ENCODE peak calls at places on chromosomes 11 and 22, in six cellular contexts. Z, L, A, Q, G and X are unnamed samples.

GRCh38 chr11:1690167-1691026 is 6.6 kb upstream of the KRTAP5-6 start:
- DNase-seq in Z (no peak), L (no peak), A (no peak), Q (no peak), G (no peak), X (no peak)

GRCh38 chr11:116317212-116317611 is 455.6 kb downstream of the BUD13 start:
- DNase-seq in Z (no peak), L (no peak), A (no peak), Q (no peak), G (no peak), X (no peak)

GRCh38 chr11:134356656-134357544 is 25.1 kb downstream of the GLB1L2 start:
- DNase-seq in Z (no peak), L (no peak), A (no peak), Q (no peak), G (no peak), X (no peak)

GRCh38 chr11:117842131-117842941 is 17.8 kb upstream of the FXYD2 start:
- DNase-seq in Z (peak), L (no peak), A (no peak), Q (no peak), G (no peak), X (no peak)

GRCh38 chr11:134572741-134573675 is 161.0 kb upstream of the B3GAT1 start:
- DNase-seq in Z (no peak), L (no peak), A (no peak), Q (no peak), G (peak), X (no peak)

GRCh38 chr11:92796744-92797143 is 172.7 kb upstream of the MTNR1B start:
- DNase-seq in Z (no peak), L (no peak), A (no peak), Q (no peak), G (no peak), X (no peak)

GRCh38 chr22:28711820-28712777 is 29.5 kb downstream of the CHEK2 start:
- DNase-seq in Z (no peak), L (no peak), A (peak), Q (no peak), G (no peak), X (peak)

GRCh38 chr11:19344661-19345518 is 104.1 kb upstream of the E2F8 start:
- DNase-seq in Z (peak), L (peak), A (no peak), Q (peak), G (peak), X (peak)

GRCh38 chr22:20433686-20434241 is 3.9 kb downstream of the SCARF2 start:
- DNase-seq in Z (no peak), L (no peak), A (no peak), Q (no peak), G (no peak), X (no peak)

GRCh38 chr11:75424396-75424795 is 8.6 kb downstream of the KLHL35 start:
- DNase-seq in Z (no peak), L (no peak), A (no peak), Q (no peak), G (no peak), X (no peak)

GRCh38 chr11:106087815-106088435 is 10.5 kb downstream of the AASDHPPT start:
- DNase-seq in Z (peak), L (peak), A (no peak), Q (no peak), G (peak), X (no peak)